ENCODE peak calls at places on chromosome 1, in five cellular contexts. R, D, O, H and W are unnamed samples.

GRCh38 chr1:109622895-109623294 is 3.3 kb downstream of the AMPD2 start:
- DNase-seq in D (no peak), R (no peak), H (no peak), O (no peak), W (no peak)

GRCh38 chr1:203481186-203481585 is 5.6 kb downstream of the PRELP start:
- DNase-seq in H (no peak), O (no peak), R (peak), D (no peak), W (no peak)

GRCh38 chr1:179883040-179883501 is 986 bp downstream of the TOR1AIP1 start:
- DNase-seq in R (no peak), O (no peak), H (no peak), D (no peak), W (no peak)

GRCh38 chr1:202551683-202552082 is 158.6 kb downstream of the SYT2 start:
- DNase-seq in D (no peak), R (peak), O (peak), H (no peak), W (no peak)

GRCh38 chr1:169271094-169271493 is 96.5 kb downstream of the NME7 start:
- DNase-seq in O (no peak), D (no peak), H (no peak), R (no peak), W (no peak)

GRCh38 chr1:95323117-95323516 is 89.1 kb downstream of the RWDD3 start:
- DNase-seq in D (no peak), R (no peak), H (no peak), O (peak), W (no peak)

GRCh38 chr1:156114919-156115513 is 505 bp downstream of the LMNA start:
- DNase-seq in H (no peak), R (no peak), D (no peak), O (no peak), W (no peak)

GRCh38 chr1:164707868-164708331 is 148.9 kb downstream of the PBX1 start:
- DNase-seq in H (peak), D (peak), R (peak), O (peak), W (peak)

GRCh38 chr1:99766378-99766800 is at the start of gene FRRS1:
- DNase-seq in R (peak), D (peak), O (peak), H (peak), W (peak)

GRCh38 chr1:103516693-103517092 is 8.8 kb upstream of the RNPC3 start:
- DNase-seq in H (peak), O (no peak), R (no peak), D (no peak), W (no peak)

GRCh38 chr1:91165033-91165654 is 143.3 kb upstream of the ZNF644 start:
- DNase-seq in R (peak), D (peak), H (peak), O (peak), W (no peak)

GRCh38 chr1:225498539-225499135 is 70.8 kb upstream of the LBR start:
- DNase-seq in O (peak), D (no peak), R (peak), H (peak), W (peak)

GRCh38 chr1:53625049-53625448 is 113.9 kb downstream of the GLIS1 start:
- DNase-seq in O (no peak), H (peak), R (peak), D (no peak), W (peak)

GRCh38 chr1:213375002-213375401 is 324.0 kb downstream of the RPS6KC1 start:
- DNase-seq in R (no peak), O (no peak), D (no peak), H (no peak), W (no peak)

GRCh38 chr1:68409426-68409825 is 40.3 kb downstream of the RPE65 start:
- DNase-seq in O (no peak), D (no peak), H (peak), R (peak), W (no peak)

GRCh38 chr1:97160796-97161195 is 439.2 kb downstream of the PTBP2 start:
- DNase-seq in O (no peak), R (peak), H (peak), D (no peak), W (no peak)

GRCh38 chr1:9700340-9700739 is 48.8 kb downstream of the PIK3CD start:
- DNase-seq in R (peak), D (no peak), H (peak), O (peak), W (peak)

GRCh38 chr1:154861607-154862094 is 8.4 kb downstream of the KCNN3 start:
- DNase-seq in H (peak), O (peak), R (peak), D (no peak), W (no peak)

GRCh38 chr1:109760581-109761226 is 3.0 kb downstream of the EPS8L3 start:
- DNase-seq in R (no peak), H (no peak), O (no peak), D (no peak), W (no peak)

GRCh38 chr1:54571326-54571725 is 23.3 kb downstream of the ACOT11 start:
- DNase-seq in D (no peak), O (no peak), H (no peak), R (no peak), W (no peak)

GRCh38 chr1:175201061-175201508 is 8.5 kb upstream of the KIAA0040 start:
- DNase-seq in R (peak), H (peak), D (no peak), O (peak), W (no peak)

GRCh38 chr1:47651311-47652089 is 213.7 kb downstream of the FOXD2 start:
- DNase-seq in D (no peak), H (no peak), R (no peak), O (peak), W (no peak)

GRCh38 chr1:110102081-110102480 is 10.2 kb upstream of the UBL4B start:
- DNase-seq in O (no peak), D (no peak), R (peak), H (peak), W (no peak)

GRCh38 chr1:17866451-17867029 is 111.4 kb downstream of the ACTL8 start:
- DNase-seq in H (peak), R (peak), D (no peak), O (no peak), W (peak)

GRCh38 chr1:32924881-32925344 is 23.7 kb upstream of the TMEM54 start:
- DNase-seq in D (no peak), O (peak), H (no peak), R (no peak), W (no peak)

GRCh38 chr1:209080170-209080781 is 503.2 kb upstream of the CAMK1G start:
- DNase-seq in H (no peak), O (no peak), R (no peak), D (no peak), W (no peak)

GRCh38 chr1:16719571-16720402 is 20.5 kb upstream of the RNU1-4 start:
- DNase-seq in R (no peak), O (no peak), H (no peak), D (peak), W (no peak)

GRCh38 chr1:231841616-231842344 is 215.2 kb downstream of the DISC1 start:
- DNase-seq in R (peak), O (no peak), H (peak), D (no peak), W (no peak)

GRCh38 chr1:212641956-212642355 is 33.4 kb downstream of the ATF3 start:
- DNase-seq in R (peak), H (peak), O (no peak), D (no peak), W (no peak)

GRCh38 chr1:154860154-154860870 is 9.8 kb downstream of the KCNN3 start:
- DNase-seq in D (no peak), R (no peak), O (peak), H (no peak), W (no peak)

GRCh38 chr1:31954607-31955283 is 16.6 kb upstream of the PTP4A2 start:
- DNase-seq in R (peak), O (peak), D (peak), H (peak), W (peak)

GRCh38 chr1:230857077-230857476 is 11.2 kb downstream of the C1orf198 start:
- DNase-seq in H (peak), D (no peak), O (no peak), R (no peak), W (no peak)

GRCh38 chr1:58896211-58897183 is 112.7 kb upstream of the JUN start:
- DNase-seq in O (peak), D (no peak), R (no peak), H (no peak), W (peak)

GRCh38 chr1:210292276-210292851 is 36.3 kb upstream of the HHAT start:
- DNase-seq in H (no peak), D (peak), O (peak), R (peak), W (no peak)

DNA sequence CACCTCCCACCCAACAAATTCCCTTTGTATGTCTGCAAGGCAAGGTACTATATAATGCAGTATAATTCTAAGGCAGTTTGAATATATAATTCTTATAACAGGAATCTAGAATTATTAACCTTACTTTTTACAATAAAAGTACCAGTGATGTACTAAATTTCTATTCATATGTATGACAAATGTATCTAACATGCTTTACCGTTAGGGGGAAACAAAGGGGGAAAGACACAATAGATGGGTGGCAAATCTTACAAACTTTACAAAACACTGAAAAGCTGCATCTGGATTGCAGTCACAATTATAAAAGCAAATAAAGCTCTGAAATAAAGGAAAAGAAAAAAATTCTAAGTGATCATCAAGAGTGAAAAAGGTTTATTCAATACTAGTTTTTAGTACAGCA is 2.3 kb downstream of the PIK3R3 start:
- DNase-seq in O (peak), D (no peak), H (no peak), R (peak), W (no peak)
- H3K4me3 ChIP-seq in O (peak), D (no peak), H (peak), R (peak), W (peak)

GRCh38 chr1:43978264-43978550 is 803 bp upstream of the B4GALT2 start:
- DNase-seq in R (no peak), O (no peak), H (no peak), D (no peak), W (no peak)

GRCh38 chr1:43978551-43979260 is at the start of gene B4GALT2:
- DNase-seq in H (no peak), D (peak), R (peak), O (peak), W (no peak)

GRCh38 chr1:43980255-43981134 is 1.5 kb downstream of the B4GALT2 start:
- DNase-seq in D (peak), H (peak), R (peak), O (no peak), W (no peak)

GRCh38 chr1:43979528-43980254 is 681 bp downstream of the B4GALT2 start:
- DNase-seq in D (peak), H (peak), R (peak), O (peak), W (no peak)

GRCh38 chr1:43979261-43979527 is 184 bp downstream of the B4GALT2 start:
- DNase-seq in D (no peak), R (no peak), H (no peak), O (no peak), W (no peak)
- H3K4me3 ChIP-seq in D (peak), R (peak), H (peak), O (peak), W (peak)

GRCh38 chr1:93608188-93609109 is 73.2 kb downstream of the BCAR3 start:
- DNase-seq in H (peak), O (peak), R (peak), D (no peak), W (no peak)
- H3K4me3 ChIP-seq in H (no peak), O (no peak), R (no peak), D (no peak), W (no peak)

GRCh38 chr1:2391385-2392070 is at the start of the genes MORN1 and RER1:
- DNase-seq in R (peak), D (peak), O (peak), H (peak), W (peak)

GRCh38 chr1:2392071-2392442 is 416 bp downstream of the RER1 start:
- DNase-seq in D (peak), R (peak), O (no peak), H (no peak), W (no peak)

GRCh38 chr1:2391034-2391384 is 345 bp downstream of the MORN1 start:
- DNase-seq in H (no peak), O (peak), D (no peak), R (peak), W (no peak)

GRCh38 chr1:2388004-2388913 is 3.1 kb downstream of the MORN1 start:
- DNase-seq in O (no peak), R (no peak), H (no peak), D (no peak), W (no peak)

GRCh38 chr1:2389644-2390043 is 1.7 kb downstream of the MORN1 start:
- DNase-seq in O (no peak), D (no peak), H (no peak), R (no peak), W (no peak)
- H3K4me3 ChIP-seq in O (no peak), D (no peak), H (no peak), R (no peak), W (no peak)

GRCh38 chr1:153616144-153616884 is at the start of gene S100A14:
- DNase-seq in O (no peak), R (no peak), D (peak), H (no peak), W (no peak)
- H3K4me3 ChIP-seq in O (no peak), R (no peak), D (no peak), H (no peak), W (no peak)

GRCh38 chr1:11131816-11132215 is 32.1 kb upstream of the EXOSC10 start:
- DNase-seq in H (no peak), R (no peak), D (no peak), O (no peak), W (no peak)
- H3K4me3 ChIP-seq in H (no peak), R (no peak), D (no peak), O (no peak), W (no peak)

DNA sequence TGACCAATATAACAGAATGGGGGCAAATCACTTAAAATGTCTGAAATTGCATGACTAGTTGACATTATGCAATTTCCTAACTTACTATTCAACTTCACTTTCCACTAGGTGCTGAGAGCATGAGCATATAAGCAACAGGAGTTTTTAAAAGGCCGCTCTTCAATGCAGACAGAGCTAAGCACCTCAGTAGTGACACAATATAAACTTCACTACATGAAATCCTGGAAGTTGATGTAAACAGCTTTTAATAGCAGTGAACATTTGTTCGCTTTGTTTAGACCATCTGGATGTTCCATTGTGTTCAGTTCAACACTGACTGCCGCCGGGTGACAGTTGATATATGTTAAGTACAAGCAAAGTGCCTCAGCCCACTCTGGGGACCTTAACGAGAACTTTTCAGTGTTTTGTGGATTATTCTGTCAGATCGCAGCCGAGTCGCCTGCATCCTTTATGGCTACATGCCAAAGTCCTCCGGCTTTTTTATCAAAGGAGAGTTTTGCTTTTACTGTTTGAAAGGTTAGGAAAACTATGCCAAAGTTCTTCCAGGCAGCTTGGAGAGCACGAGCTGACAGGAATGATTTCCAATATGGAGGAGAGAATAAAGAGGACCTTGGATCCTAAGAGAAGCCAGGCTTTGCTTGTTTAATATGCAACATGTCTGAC is 167.3 kb downstream of the ZNF281 start:
- DNase-seq in O (no peak), H (peak), D (no peak), R (peak), W (no peak)
- H3K4me3 ChIP-seq in O (no peak), H (peak), D (no peak), R (peak), W (no peak)